ENCODE peak calls at places on chromosomes 2 and 18, in nine cellular contexts. J is Panc1, S is A549, M is HCT116, N is GM12878, B is HepG2, F is HL-60, P is SK-N-SH, Y is GM23338. T is an unnamed sample.

GRCh38 chr2:241009191-241009590 is 10.8 kb downstream of the SNED1 start:
- DNase-seq in J (no peak), S (no peak), M (no peak), N (no peak), B (no peak), F (no peak), P (no peak), Y (no peak), T (no peak)

GRCh38 chr18:25365242-25365641 is 13.3 kb upstream of the ZNF521 start:
- DNase-seq in J (no peak), S (no peak), M (no peak), N (no peak), B (no peak), F (no peak), P (no peak), Y (no peak), T (no peak)

GRCh38 chr2:64454316-64455030 is 511 bp downstream of the LGALSL start:
- DNase-seq in J (no peak), S (peak), M (no peak), N (no peak), B (no peak), F (peak), P (peak), Y (peak), T (peak)

GRCh38 chr18:52995875-52996274 is 655.9 kb downstream of the DCC start:
- DNase-seq in J (no peak), S (no peak), M (no peak), N (no peak), B (no peak), F (no peak), P (no peak), Y (no peak), T (no peak)

GRCh38 chr18:10234912-10235439 is 219.5 kb upstream of the APCDD1 start:
- DNase-seq in J (no peak), S (no peak), M (no peak), N (no peak), B (no peak), F (no peak), P (no peak), Y (no peak), T (no peak)

GRCh38 chr2:156064540-156064939 is 268.0 kb downstream of the NR4A2 start:
- DNase-seq in J (no peak), S (no peak), M (no peak), N (no peak), B (no peak), F (no peak), P (no peak), Y (no peak), T (no peak)

GRCh38 chr2:96147593-96148201 is 2.5 kb upstream of the DUSP2 start:
- DNase-seq in J (no peak), S (no peak), M (no peak), N (no peak), B (no peak), F (no peak), P (peak), Y (no peak), T (no peak)

GRCh38 chr2:136247204-136247990 is 129.4 kb upstream of the CXCR4 start:
- DNase-seq in J (no peak), S (no peak), M (no peak), N (no peak), B (no peak), F (no peak), P (no peak), Y (no peak), T (no peak)

GRCh38 chr2:54396107-54396506 is 60.0 kb upstream of the SPTBN1 start:
- DNase-seq in J (no peak), S (no peak), M (no peak), N (no peak), B (no peak), F (no peak), P (no peak), Y (no peak), T (no peak)

GRCh38 chr2:47344890-47345583 is 57.9 kb upstream of the MSH2 start:
- DNase-seq in J (no peak), S (peak), M (peak), N (no peak), B (peak), F (no peak), P (peak), Y (peak), T (peak)

GRCh38 chr2:186919272-186919671 is 70.3 kb upstream of the ZSWIM2 start:
- DNase-seq in J (no peak), S (no peak), M (peak), N (no peak), B (no peak), F (no peak), P (no peak), Y (no peak), T (no peak)

GRCh38 chr18:72830109-72830508 is 37.7 kb downstream of the NETO1 start:
- DNase-seq in J (no peak), S (no peak), M (no peak), N (no peak), B (no peak), F (no peak), P (no peak), Y (peak), T (no peak)

GRCh38 chr2:72983500-72984039 is 66.3 kb downstream of the EMX1 start:
- DNase-seq in J (no peak), S (no peak), M (no peak), N (no peak), B (peak), F (no peak), P (no peak), Y (no peak), T (no peak)

GRCh38 chr18:51235011-51235789 is 37.7 kb upstream of the MEX3C start:
- DNase-seq in J (no peak), S (peak), M (no peak), N (no peak), B (no peak), F (no peak), P (no peak), Y (no peak), T (no peak)

GRCh38 chr18:79530821-79531220 is 135.1 kb downstream of the NFATC1 start:
- DNase-seq in J (no peak), S (no peak), M (no peak), N (no peak), B (no peak), F (no peak), P (no peak), Y (no peak), T (no peak)

GRCh38 chr18:59628995-59629394 is 68.2 kb downstream of the CCBE1 start:
- DNase-seq in J (no peak), S (no peak), M (no peak), N (no peak), B (no peak), F (no peak), P (no peak), Y (no peak), T (no peak)

GRCh38 chr2:238970553-238971081 is 122.7 kb downstream of the TWIST2 start:
- DNase-seq in J (no peak), S (peak), M (peak), N (no peak), B (peak), F (peak), P (peak), Y (peak), T (peak)

GRCh38 chr2:217972490-217972889 is 30.3 kb downstream of the TNS1 start:
- DNase-seq in J (no peak), S (no peak), M (no peak), N (no peak), B (no peak), F (no peak), P (no peak), Y (no peak), T (no peak)

GRCh38 chr18:31965331-31965970 is 22.5 kb upstream of the TRAPPC8 start:
- DNase-seq in J (no peak), S (no peak), M (no peak), N (no peak), B (no peak), F (peak), P (no peak), Y (no peak), T (no peak)

GRCh38 chr2:212536385-212537310 is 2.0 kb downstream of the ERBB4 start:
- DNase-seq in J (no peak), S (no peak), M (no peak), N (no peak), B (no peak), F (no peak), P (peak), Y (peak), T (no peak)

GRCh38 chr2:232103140-232103737 is 141.7 kb downstream of the DIS3L2 start:
- DNase-seq in J (no peak), S (no peak), M (no peak), N (no peak), B (no peak), F (no peak), P (no peak), Y (no peak), T (no peak)

GRCh38 chr2:191713837-191714236 is 35.9 kb downstream of the NABP1 start:
- DNase-seq in J (no peak), S (no peak), M (peak), N (no peak), B (peak), F (peak), P (no peak), Y (peak), T (no peak)

GRCh38 chr2:36756438-36756837 is 59.9 kb downstream of the VIT start:
- DNase-seq in J (no peak), S (no peak), M (no peak), N (no peak), B (peak), F (no peak), P (no peak), Y (no peak), T (no peak)
- TF ChIP-seq REST in J (no peak), S (no peak), M (no peak), N (no peak), B (no peak), F (no peak), P (no peak), Y (no peak), T (no peak)

GRCh38 chr2:233384017-233384416 is 29.7 kb downstream of the DGKD start:
- DNase-seq in J (no peak), S (no peak), M (no peak), N (no peak), B (no peak), F (no peak), P (peak), Y (peak), T (peak)

GRCh38 chr2:233386382-233387041 is 32.2 kb downstream of the DGKD start:
- DNase-seq in J (no peak), S (peak), M (no peak), N (no peak), B (no peak), F (no peak), P (no peak), Y (no peak), T (no peak)

GRCh38 chr2:233387225-233387624 is 32.9 kb downstream of the DGKD start:
- DNase-seq in J (no peak), S (no peak), M (no peak), N (no peak), B (no peak), F (no peak), P (no peak), Y (no peak), T (no peak)

GRCh38 chr2:233384811-233385488 is 30.7 kb downstream of the DGKD start:
- DNase-seq in J (no peak), S (no peak), M (no peak), N (no peak), B (no peak), F (no peak), P (no peak), Y (no peak), T (no peak)

GRCh38 chr2:233385489-233386044 is 31.3 kb downstream of the DGKD start:
- DNase-seq in J (no peak), S (no peak), M (no peak), N (peak), B (no peak), F (no peak), P (no peak), Y (no peak), T (peak)
- TF ChIP-seq REST in J (no peak), S (no peak), M (no peak), N (no peak), B (no peak), F (no peak), P (no peak), Y (no peak), T (no peak)

GRCh38 chr2:42164046-42164445 is 5.1 kb upstream of the EML4 start:
- DNase-seq in J (no peak), S (no peak), M (no peak), N (no peak), B (no peak), F (no peak), P (no peak), Y (no peak), T (no peak)
- TF ChIP-seq REST in J (no peak), S (no peak), M (no peak), N (no peak), B (no peak), F (no peak), P (no peak), Y (no peak), T (no peak)

GRCh38 chr2:45963816-45964215 is 312.3 kb downstream of the PRKCE start:
- DNase-seq in J (no peak), S (no peak), M (peak), N (no peak), B (no peak), F (no peak), P (no peak), Y (no peak), T (no peak)
- TF ChIP-seq REST in J (no peak), S (no peak), M (no peak), N (no peak), B (no peak), F (no peak), P (no peak), Y (no peak), T (no peak)

T was measured in K562.